ENCODE peak calls at places on chromosomes 5 and 9, in four cellular contexts. H is cardiac fibroblast, B is activated B cell treated with CpG ODN at 0.5 μM for 24 hours, Z is upper lobe of right lung. U is an unnamed sample.

GRCh38 chr5:136159457-136159856 is 26.8 kb downstream of the SMAD5 start:
- DNase-seq in H (peak), B (no peak), Z (no peak), U (no peak)

GRCh38 chr9:7115606-7116005 is 357.8 kb downstream of the KDM4C start:
- DNase-seq in Z (no peak), H (peak), B (no peak), U (no peak)

GRCh38 chr5:885529-885928 is 7.1 kb downstream of the BRD9 start:
- DNase-seq in H (no peak), B (no peak), Z (no peak), U (no peak)

GRCh38 chr9:92564479-92564878 is 28.7 kb upstream of the ECM2 start:
- DNase-seq in B (no peak), H (no peak), Z (no peak), U (no peak)

GRCh38 chr9:22030101-22030598 is 21.0 kb upstream of the CDKN2B start:
- DNase-seq in B (no peak), Z (no peak), H (peak), U (no peak)

GRCh38 chr9:123355761-123356520 is at the start of gene CRB2:
- DNase-seq in Z (no peak), B (no peak), H (no peak), U (no peak)

GRCh38 chr5:143828710-143829109 is 16.7 kb downstream of the HMHB1 start:
- DNase-seq in B (no peak), Z (no peak), H (no peak), U (no peak)

GRCh38 chr5:176819476-176819875 is 9.1 kb downstream of the UNC5A start:
- DNase-seq in B (no peak), H (no peak), Z (no peak), U (no peak)

GRCh38 chr5:16552666-16553343 is 64.0 kb downstream of the RETREG1 start:
- DNase-seq in H (peak), B (no peak), Z (peak), U (no peak)

GRCh38 chr5:1733369-1733768 is 66.3 kb downstream of the MRPL36 start:
- DNase-seq in H (no peak), Z (peak), B (no peak), U (peak)

GRCh38 chr9:3696368-3696767 is 170.6 kb upstream of the RFX3 start:
- DNase-seq in B (no peak), Z (no peak), H (no peak), U (no peak)

GRCh38 chr5:129155876-129156275 is 61.3 kb downstream of the ISOC1 start:
- DNase-seq in Z (no peak), B (no peak), H (no peak), U (no peak)

GRCh38 chr5:163789870-163790269 is 284.5 kb downstream of the MAT2B start:
- DNase-seq in B (no peak), Z (no peak), H (no peak), U (no peak)

GRCh38 chr5:67963789-67964519 is 251.6 kb upstream of the PIK3R1 start:
- DNase-seq in B (no peak), H (no peak), Z (no peak), U (no peak)

GRCh38 chr5:119378075-119378699 is 22.4 kb downstream of the TNFAIP8 start:
- DNase-seq in B (no peak), Z (no peak), H (no peak), U (no peak)

GRCh38 chr5:96595300-96596090 is 66.7 kb upstream of the CAST start:
- DNase-seq in B (no peak), Z (no peak), H (no peak), U (no peak)

GRCh38 chr5:160846642-160847041 is 5.4 kb downstream of the ATP10B start:
- DNase-seq in Z (no peak), H (no peak), B (no peak), U (no peak)

GRCh38 chr9:137311171-137311970 is 9.3 kb upstream of the NRARP start:
- DNase-seq in B (no peak), Z (peak), H (no peak), U (peak)

GRCh38 chr5:34586117-34586885 is 69.8 kb upstream of the RAI14 start:
- DNase-seq in H (peak), B (no peak), Z (no peak), U (no peak)

GRCh38 chr5:94776167-94776566 is 157.7 kb downstream of the SLF1 start:
- DNase-seq in H (no peak), B (no peak), Z (no peak), U (no peak)

GRCh38 chr9:108083796-108084352 is 594.3 kb upstream of the KLF4 start:
- DNase-seq in H (no peak), Z (no peak), B (no peak), U (no peak)

GRCh38 chr5:154197801-154198461 is 7.4 kb downstream of the GALNT10 start:
- DNase-seq in B (no peak), H (no peak), Z (peak), U (no peak)

GRCh38 chr9:6243746-6244145 is 28.1 kb downstream of the IL33 start:
- DNase-seq in Z (no peak), B (no peak), H (no peak), U (no peak)

GRCh38 chr5:17720070-17720469 is 85.8 kb downstream of the TAF11L14 start:
- DNase-seq in H (no peak), Z (no peak), B (no peak), U (no peak)

GRCh38 chr9:123269316-123269715 is 930 bp upstream of the STRBP start:
- DNase-seq in H (no peak), Z (no peak), B (peak), U (no peak)

GRCh38 chr9:90142580-90142979 is 500.0 kb downstream of the DIRAS2 start:
- DNase-seq in B (no peak), Z (no peak), H (peak), U (no peak)

GRCh38 chr9:90137824-90138223 is 504.8 kb downstream of the DIRAS2 start:
- DNase-seq in H (no peak), B (no peak), Z (no peak), U (no peak)

GRCh38 chr9:90140131-90140818 is 502.3 kb downstream of the DIRAS2 start:
- DNase-seq in Z (no peak), H (no peak), B (no peak), U (no peak)

DNA sequence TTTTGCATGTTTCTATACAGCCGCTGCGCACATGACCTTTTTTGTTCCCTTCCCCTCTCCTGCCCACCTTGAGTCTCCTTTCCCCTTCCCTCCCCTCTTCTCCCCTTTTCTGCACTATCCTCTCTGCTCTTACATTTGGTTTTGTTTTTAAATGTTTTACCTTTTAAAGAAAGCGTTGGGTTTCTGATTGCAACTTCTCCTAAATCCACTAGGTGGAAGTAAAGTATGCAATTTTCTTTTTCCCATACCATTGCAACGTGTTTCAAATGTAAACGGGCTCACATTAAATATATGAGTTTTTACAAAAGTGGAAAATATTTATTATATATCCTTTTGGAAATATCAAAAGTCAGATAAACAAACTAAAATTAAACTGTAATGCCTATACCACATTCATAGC is 500.9 kb downstream of the DIRAS2 start:
- DNase-seq in Z (no peak), B (no peak), H (peak), U (no peak)
- TF ChIP-seq CTCF in Z (peak), B (peak), H (peak), U (peak)

GRCh38 chr9:95176755-95177319 is 140.7 kb downstream of the FANCC start:
- DNase-seq in B (no peak), Z (no peak), H (no peak), U (no peak)

GRCh38 chr9:95175523-95175922 is 142.0 kb downstream of the FANCC start:
- DNase-seq in B (no peak), Z (no peak), H (no peak), U (no peak)

GRCh38 chr9:95171001-95171400 is 146.5 kb downstream of the FANCC start:
- DNase-seq in Z (no peak), B (no peak), H (peak), U (no peak)

GRCh38 chr9:95171596-95171995 is 145.9 kb downstream of the FANCC start:
- DNase-seq in H (no peak), Z (no peak), B (no peak), U (no peak)

GRCh38 chr9:95174038-95174437 is 143.5 kb downstream of the FANCC start:
- DNase-seq in H (no peak), Z (no peak), B (no peak), U (no peak)
- TF ChIP-seq CTCF in H (no peak), Z (no peak), B (no peak), U (no peak)

DNA sequence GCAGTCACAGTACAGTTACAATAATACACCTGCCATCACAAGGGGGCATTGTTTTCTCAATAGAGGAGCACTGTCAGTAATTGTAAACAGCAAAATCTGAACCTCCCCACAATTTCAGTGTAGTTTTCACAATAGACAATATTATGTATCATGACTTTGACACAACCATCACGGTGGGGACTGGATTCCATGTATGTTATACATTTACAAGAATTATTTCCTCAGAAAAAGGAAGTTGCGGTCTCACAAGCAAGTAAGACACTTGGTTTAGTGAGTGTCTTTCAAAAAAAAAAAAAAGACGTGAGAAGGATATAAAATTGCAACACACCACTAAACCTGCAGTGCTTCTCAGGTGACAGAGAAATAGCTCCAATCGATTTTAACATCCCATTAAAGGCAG is 586.2 kb downstream of the PTPRD start:
- DNase-seq in B (no peak), H (no peak), Z (no peak), U (no peak)
- TF ChIP-seq CTCF in B (no peak), H (no peak), Z (no peak), U (no peak)

DNA sequence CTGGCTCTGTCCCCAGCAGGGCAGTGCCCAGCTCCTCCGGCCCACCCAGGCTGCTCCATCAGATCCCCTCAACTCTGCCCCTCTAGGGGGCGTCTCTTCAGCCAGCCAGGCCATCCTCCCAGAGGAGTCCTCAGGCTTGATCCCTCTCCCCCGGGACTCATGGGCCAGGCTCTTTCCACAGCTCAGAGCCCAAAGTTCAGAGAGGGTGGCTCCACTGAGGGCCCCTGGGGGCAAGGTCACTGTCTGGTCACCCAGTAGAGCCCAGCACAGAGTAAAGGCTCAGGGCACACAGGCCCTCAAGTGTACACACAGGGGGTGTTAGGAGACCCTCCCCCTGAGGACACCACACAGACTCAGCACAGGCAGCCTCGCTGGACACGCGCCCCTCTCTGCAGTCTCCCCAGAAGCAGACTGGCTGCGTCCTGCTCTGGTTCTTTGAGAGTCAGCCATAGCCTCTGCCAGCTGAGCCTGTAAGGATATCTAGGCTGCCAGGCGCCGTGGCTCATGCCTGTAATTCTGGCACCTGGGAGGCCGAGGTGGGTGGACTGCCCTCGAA is 64.8 kb downstream of the PAX5 start:
- DNase-seq in B (no peak), H (no peak), Z (peak), U (no peak)
- TF ChIP-seq CTCF in B (no peak), H (no peak), Z (no peak), U (no peak)

DNA sequence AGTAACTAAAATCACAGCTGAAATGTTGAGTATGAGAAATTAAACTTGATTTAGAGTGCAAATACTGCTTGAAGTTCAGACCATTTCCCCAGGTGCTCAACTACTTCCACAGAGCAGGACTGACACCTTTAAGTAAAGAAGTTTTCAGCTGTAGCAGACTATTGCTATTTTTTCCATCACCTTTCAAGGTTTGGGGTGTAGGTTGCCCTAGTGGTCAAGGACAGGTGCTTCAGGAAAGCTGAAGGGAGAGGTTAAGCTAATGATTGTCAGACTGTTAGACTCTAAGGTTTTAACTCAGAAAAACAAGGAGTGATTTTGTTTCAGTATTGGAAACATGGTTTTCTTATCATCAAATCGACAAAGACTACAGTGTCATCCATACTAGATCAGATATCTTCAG is 162.1 kb downstream of the CCDC192 start:
- DNase-seq in H (no peak), B (no peak), Z (no peak), U (no peak)
- TF ChIP-seq CTCF in H (peak), B (no peak), Z (no peak), U (peak)

DNA sequence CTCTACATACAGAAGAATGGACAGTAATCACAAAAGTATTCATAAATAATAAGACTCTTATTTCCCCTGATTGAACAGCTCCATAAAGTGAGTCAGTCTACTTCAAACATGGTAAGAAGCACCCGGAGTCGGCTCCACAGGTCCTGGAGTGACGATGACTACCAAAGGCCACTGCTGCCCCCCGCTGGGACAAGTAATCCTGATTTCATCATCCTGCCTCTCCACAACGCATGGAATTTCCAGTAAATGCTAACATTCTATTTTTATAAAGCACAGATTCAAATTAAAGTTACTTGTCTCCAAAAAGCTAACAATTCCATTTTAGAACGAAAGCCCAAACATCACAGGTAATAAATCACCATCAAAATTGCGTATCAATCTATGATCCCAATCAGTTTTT is 16.2 kb downstream of the ATPSCKMT start:
- DNase-seq in B (no peak), Z (peak), H (peak), U (no peak)
- TF ChIP-seq CTCF in B (no peak), Z (peak), H (peak), U (peak)

GRCh38 chr5:150307617-150308426 is 5.1 kb upstream of the ARSI start:
- DNase-seq in Z (no peak), H (no peak), B (no peak), U (no peak)

GRCh38 chr5:150312518-150312917 is 9.8 kb upstream of the ARSI start:
- DNase-seq in B (no peak), H (no peak), Z (no peak), U (no peak)

GRCh38 chr5:150311015-150311692 is 8.4 kb upstream of the ARSI start:
- DNase-seq in B (no peak), H (no peak), Z (no peak), U (no peak)

GRCh38 chr5:150309101-150309897 is 6.6 kb upstream of the ARSI start:
- DNase-seq in Z (no peak), H (no peak), B (no peak), U (no peak)

GRCh38 chr5:150309898-150310269 is 7.2 kb upstream of the ARSI start:
- DNase-seq in Z (no peak), H (no peak), B (no peak), U (no peak)
- TF ChIP-seq CTCF in Z (no peak), H (no peak), B (no peak), U (no peak)

GRCh38 chr5:141208478-141208877 is at the start of gene PCDHB12:
- DNase-seq in Z (no peak), B (no peak), H (peak), U (no peak)
- TF ChIP-seq CTCF in Z (peak), B (no peak), H (no peak), U (peak)

DNA sequence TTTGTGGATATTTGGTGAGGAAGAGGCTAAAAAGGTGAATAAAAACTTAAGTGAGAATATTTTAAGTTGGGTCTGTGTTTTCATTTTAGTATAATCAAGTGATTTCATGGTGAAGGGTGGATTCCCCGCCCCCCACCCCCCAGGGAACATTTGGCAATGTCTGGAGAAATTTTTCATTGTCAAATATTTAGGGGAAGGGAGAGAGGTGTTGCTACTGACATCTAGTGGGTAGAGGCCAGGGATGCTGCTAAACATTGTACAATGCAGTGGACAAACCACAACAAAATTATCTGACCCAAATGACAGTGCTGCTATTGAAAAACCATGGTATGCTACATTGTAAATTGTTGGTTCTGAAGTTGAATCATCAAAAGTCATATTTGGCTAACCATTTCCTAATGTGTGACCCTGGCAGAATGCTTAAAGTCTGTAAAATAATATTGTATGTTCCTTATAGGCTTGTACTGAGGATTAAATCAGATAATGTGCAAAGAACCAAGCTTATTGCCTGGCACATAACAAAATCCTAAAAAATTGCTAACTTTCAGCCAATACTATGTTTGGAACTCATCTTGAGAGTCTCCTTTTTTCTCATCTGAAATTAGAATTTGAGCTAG is 5.6 kb downstream of the C5orf24 start:
- DNase-seq in B (no peak), Z (no peak), H (peak), U (no peak)
- TF ChIP-seq CTCF in B (no peak), Z (peak), H (peak), U (peak)